ENCODE peak calls at places on chromosomes 1 and 21, in nine cellular contexts. One of them, this sample, is unnamed.

GRCh38 chr1:10789392-10790154 is 6.9 kb downstream of the CASZ1 start:
- DNase-seq in A549: no peak
- DNase-seq in stomach: no peak
- DNase-seq in ovary: no peak
- DNase-seq in H1: no peak
- DNase-seq in HepG2: no peak
- DNase-seq in tibial nerve: no peak
- DNase-seq in transverse colon: no peak
- DNase-seq in K562: no peak
- DNase-seq in this sample: no peak

GRCh38 chr1:213099682-213100399 is 48.8 kb downstream of the RPS6KC1 start:
- DNase-seq in A549: no peak
- DNase-seq in tibial nerve: no peak
- DNase-seq in ovary: no peak
- DNase-seq in K562: no peak
- DNase-seq in HepG2: no peak
- DNase-seq in H1: no peak
- DNase-seq in stomach: no peak
- DNase-seq in transverse colon: no peak
- DNase-seq in this sample: no peak

GRCh38 chr1:244599937-244600350 is 53.0 kb upstream of the DESI2 start:
- DNase-seq in H1: no peak
- DNase-seq in A549: peak
- DNase-seq in HepG2: peak
- DNase-seq in K562: peak
- DNase-seq in ovary: peak
- DNase-seq in transverse colon: peak
- DNase-seq in tibial nerve: no peak
- DNase-seq in stomach: peak
- DNase-seq in this sample: no peak

GRCh38 chr21:17709266-17709611 is 96.5 kb upstream of the BTG3 start:
- DNase-seq in H1: no peak
- DNase-seq in A549: no peak
- DNase-seq in HepG2: no peak
- DNase-seq in ovary: no peak
- DNase-seq in transverse colon: no peak
- DNase-seq in stomach: no peak
- DNase-seq in K562: no peak
- DNase-seq in tibial nerve: no peak
- DNase-seq in this sample: no peak

GRCh38 chr1:118338991-118339390 is 154.0 kb upstream of the SPAG17 start:
- DNase-seq in transverse colon: no peak
- DNase-seq in stomach: no peak
- DNase-seq in A549: no peak
- DNase-seq in HepG2: no peak
- DNase-seq in ovary: no peak
- DNase-seq in tibial nerve: no peak
- DNase-seq in K562: no peak
- DNase-seq in H1: no peak
- DNase-seq in this sample: no peak

GRCh38 chr21:46065215-46065992 is 32.5 kb upstream of the COL6A2 start:
- DNase-seq in ovary: no peak
- DNase-seq in tibial nerve: no peak
- DNase-seq in transverse colon: peak
- DNase-seq in stomach: no peak
- DNase-seq in K562: no peak
- DNase-seq in HepG2: no peak
- DNase-seq in A549: no peak
- DNase-seq in H1: no peak
- DNase-seq in this sample: no peak

GRCh38 chr1:204131978-204132377 is 19.9 kb downstream of the ETNK2 start:
- DNase-seq in transverse colon: no peak
- DNase-seq in K562: no peak
- DNase-seq in tibial nerve: no peak
- DNase-seq in HepG2: no peak
- DNase-seq in ovary: no peak
- DNase-seq in H1: no peak
- DNase-seq in A549: no peak
- DNase-seq in stomach: no peak
- DNase-seq in this sample: no peak

GRCh38 chr1:54287176-54287650 is 87.2 kb downstream of the MRPL37 start:
- DNase-seq in K562: peak
- DNase-seq in A549: no peak
- DNase-seq in tibial nerve: peak
- DNase-seq in ovary: peak
- DNase-seq in stomach: peak
- DNase-seq in H1: no peak
- DNase-seq in transverse colon: peak
- DNase-seq in HepG2: no peak
- DNase-seq in this sample: peak

GRCh38 chr1:244988521-244988920 is 124.2 kb upstream of the HNRNPU start:
- DNase-seq in ovary: no peak
- DNase-seq in stomach: no peak
- DNase-seq in transverse colon: no peak
- DNase-seq in HepG2: no peak
- DNase-seq in H1: no peak
- DNase-seq in A549: no peak
- DNase-seq in tibial nerve: no peak
- DNase-seq in K562: no peak
- DNase-seq in this sample: no peak

GRCh38 chr21:26171310-26172100 is 935 bp upstream of the APP start:
- DNase-seq in A549: no peak
- DNase-seq in HepG2: no peak
- DNase-seq in H1: no peak
- DNase-seq in transverse colon: no peak
- DNase-seq in stomach: no peak
- DNase-seq in ovary: no peak
- DNase-seq in tibial nerve: no peak
- DNase-seq in K562: no peak
- DNase-seq in this sample: no peak

GRCh38 chr21:16279658-16280581 is 550.1 kb downstream of the USP25 start:
- DNase-seq in tibial nerve: peak
- DNase-seq in K562: no peak
- DNase-seq in A549: no peak
- DNase-seq in ovary: peak
- DNase-seq in stomach: no peak
- DNase-seq in H1: peak
- DNase-seq in transverse colon: no peak
- DNase-seq in HepG2: no peak
- DNase-seq in this sample: no peak

GRCh38 chr1:228166170-228166936 is 749 bp downstream of the IBA57 start:
- DNase-seq in HepG2: peak
- DNase-seq in K562: peak
- DNase-seq in tibial nerve: peak
- DNase-seq in stomach: peak
- DNase-seq in H1: no peak
- DNase-seq in transverse colon: peak
- DNase-seq in ovary: peak
- DNase-seq in A549: peak
- DNase-seq in this sample: peak

GRCh38 chr1:228163004-228163753 is 2.4 kb upstream of the IBA57 start:
- DNase-seq in H1: no peak
- DNase-seq in ovary: peak
- DNase-seq in K562: no peak
- DNase-seq in stomach: peak
- DNase-seq in A549: no peak
- DNase-seq in HepG2: no peak
- DNase-seq in transverse colon: peak
- DNase-seq in tibial nerve: no peak
- DNase-seq in this sample: peak

GRCh38 chr1:228164561-228165371 is 838 bp upstream of the IBA57 start:
- DNase-seq in HepG2: no peak
- DNase-seq in K562: no peak
- DNase-seq in H1: no peak
- DNase-seq in transverse colon: no peak
- DNase-seq in tibial nerve: no peak
- DNase-seq in A549: no peak
- DNase-seq in stomach: no peak
- DNase-seq in ovary: peak
- DNase-seq in this sample: no peak

GRCh38 chr1:228163776-228164534 is 1.6 kb upstream of the IBA57 start:
- DNase-seq in HepG2: no peak
- DNase-seq in K562: no peak
- DNase-seq in A549: no peak
- DNase-seq in stomach: no peak
- DNase-seq in H1: no peak
- DNase-seq in ovary: no peak
- DNase-seq in transverse colon: no peak
- DNase-seq in tibial nerve: no peak
- DNase-seq in this sample: no peak

DNA sequence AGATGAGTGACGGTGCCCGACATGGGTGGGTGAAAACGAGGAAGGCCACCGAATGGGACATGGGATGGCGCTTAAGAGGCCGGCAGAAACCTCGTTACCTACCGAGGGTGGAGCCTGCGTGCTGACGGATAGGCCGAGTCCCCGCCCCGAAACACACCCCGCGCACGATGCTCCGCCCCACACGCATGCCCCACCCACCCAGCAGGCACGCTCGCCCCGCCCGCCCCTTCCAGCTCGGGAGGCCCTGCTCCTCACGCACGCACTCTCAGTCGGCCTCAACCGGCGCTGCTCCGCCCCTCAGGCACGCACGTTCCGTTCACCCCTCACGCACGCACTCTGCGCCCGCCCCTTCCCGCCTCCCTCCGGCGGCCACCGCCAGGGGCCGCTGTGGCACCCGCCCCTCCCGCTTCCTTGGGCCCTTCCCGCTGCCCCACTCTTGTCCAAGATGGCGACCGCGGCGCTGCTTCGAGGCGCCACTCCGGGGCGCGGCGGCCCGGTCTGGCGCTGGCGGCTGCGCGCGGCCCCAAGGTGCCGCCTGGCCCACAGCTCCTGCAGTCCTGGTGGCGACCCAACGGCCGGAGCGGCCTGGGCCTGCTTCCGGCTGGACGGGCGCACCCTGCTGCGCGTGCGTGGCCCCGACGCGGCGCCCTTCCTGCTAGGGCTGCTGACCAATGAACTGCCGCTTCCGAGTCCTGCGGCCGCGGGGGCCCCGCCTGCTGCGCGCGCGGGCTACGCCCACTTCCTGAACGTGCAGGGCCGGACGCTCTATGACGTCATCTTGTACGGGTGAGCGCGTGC is at the start of gene IBA57:
- DNase-seq in K562: peak
- DNase-seq in ovary: peak
- DNase-seq in A549: peak
- DNase-seq in HepG2: peak
- DNase-seq in tibial nerve: peak
- DNase-seq in transverse colon: peak
- DNase-seq in stomach: peak
- DNase-seq in H1: peak
- DNase-seq in this sample: peak
- TF ChIP-seq POLR2A in K562: peak
- TF ChIP-seq POLR2A in ovary: peak
- TF ChIP-seq POLR2A in A549: peak
- TF ChIP-seq POLR2A in HepG2: peak
- TF ChIP-seq POLR2A in tibial nerve: peak
- TF ChIP-seq POLR2A in transverse colon: peak
- TF ChIP-seq POLR2A in stomach: no peak
- TF ChIP-seq POLR2A in H1: no peak
- TF ChIP-seq POLR2A in this sample: peak

DNA sequence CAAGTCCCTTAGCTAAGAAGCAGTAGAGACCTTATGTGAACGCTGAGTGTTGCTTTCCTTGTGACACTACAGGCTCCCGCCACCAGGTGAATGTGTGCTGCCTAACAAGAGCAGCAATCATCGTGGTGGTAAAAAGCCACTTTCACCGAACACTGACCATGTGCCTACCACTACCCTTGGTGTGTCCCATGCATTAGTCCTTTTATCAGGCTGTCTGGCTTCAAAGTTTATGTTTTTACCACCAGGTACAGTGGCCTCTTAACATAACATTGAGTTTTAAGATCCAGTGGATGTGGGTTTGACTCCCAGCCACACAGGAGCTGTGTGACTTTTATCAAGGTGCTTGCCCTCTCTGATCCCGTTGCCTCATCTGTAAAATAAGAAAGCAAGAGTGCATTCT is 1.7 kb downstream of the C1QB start:
- DNase-seq in HepG2: no peak
- DNase-seq in K562: peak
- DNase-seq in stomach: no peak
- DNase-seq in transverse colon: no peak
- DNase-seq in A549: peak
- DNase-seq in tibial nerve: no peak
- DNase-seq in H1: no peak
- DNase-seq in ovary: no peak
- DNase-seq in this sample: no peak
- TF ChIP-seq EP300 in HepG2: no peak
- TF ChIP-seq EP300 in K562: no peak
- TF ChIP-seq EP300 in stomach: no peak
- TF ChIP-seq EP300 in transverse colon: no peak
- TF ChIP-seq EP300 in A549: no peak
- TF ChIP-seq EP300 in tibial nerve: no peak
- TF ChIP-seq EP300 in H1: no peak
- TF ChIP-seq EP300 in ovary: no peak
- TF ChIP-seq EP300 in this sample: no peak

GRCh38 chr1:155261888-155262673 is at the start of gene SCAMP3:
- DNase-seq in ovary: peak
- DNase-seq in A549: peak
- DNase-seq in HepG2: peak
- DNase-seq in tibial nerve: peak
- DNase-seq in stomach: peak
- DNase-seq in K562: peak
- DNase-seq in H1: peak
- DNase-seq in transverse colon: peak
- DNase-seq in this sample: peak
- TF ChIP-seq POLR2A in ovary: peak
- TF ChIP-seq POLR2A in A549: peak
- TF ChIP-seq POLR2A in HepG2: peak
- TF ChIP-seq POLR2A in tibial nerve: peak
- TF ChIP-seq POLR2A in stomach: no peak
- TF ChIP-seq POLR2A in K562: peak
- TF ChIP-seq POLR2A in H1: peak
- TF ChIP-seq POLR2A in transverse colon: peak
- TF ChIP-seq POLR2A in this sample: peak

GRCh38 chr1:24254783-24255182 is 64.4 kb upstream of the GRHL3 start:
- DNase-seq in transverse colon: no peak
- DNase-seq in A549: no peak
- DNase-seq in ovary: no peak
- DNase-seq in K562: peak
- DNase-seq in HepG2: no peak
- DNase-seq in H1: no peak
- DNase-seq in stomach: no peak
- DNase-seq in tibial nerve: no peak
- DNase-seq in this sample: no peak

GRCh38 chr1:24257373-24257772 is 61.8 kb upstream of the GRHL3 start:
- DNase-seq in ovary: no peak
- DNase-seq in K562: no peak
- DNase-seq in HepG2: no peak
- DNase-seq in A549: no peak
- DNase-seq in stomach: no peak
- DNase-seq in tibial nerve: no peak
- DNase-seq in H1: no peak
- DNase-seq in transverse colon: no peak
- DNase-seq in this sample: no peak

GRCh38 chr1:24255226-24255625 is 63.9 kb upstream of the GRHL3 start:
- DNase-seq in tibial nerve: no peak
- DNase-seq in H1: no peak
- DNase-seq in transverse colon: no peak
- DNase-seq in HepG2: no peak
- DNase-seq in K562: no peak
- DNase-seq in stomach: no peak
- DNase-seq in ovary: no peak
- DNase-seq in A549: no peak
- DNase-seq in this sample: no peak

GRCh38 chr1:24253569-24253968 is 65.6 kb upstream of the GRHL3 start:
- DNase-seq in H1: no peak
- DNase-seq in A549: no peak
- DNase-seq in K562: no peak
- DNase-seq in transverse colon: no peak
- DNase-seq in stomach: no peak
- DNase-seq in HepG2: no peak
- DNase-seq in ovary: no peak
- DNase-seq in tibial nerve: no peak
- DNase-seq in this sample: no peak

GRCh38 chr1:24256687-24257086 is 62.5 kb upstream of the GRHL3 start:
- DNase-seq in stomach: no peak
- DNase-seq in ovary: no peak
- DNase-seq in HepG2: no peak
- DNase-seq in tibial nerve: no peak
- DNase-seq in transverse colon: no peak
- DNase-seq in A549: no peak
- DNase-seq in H1: no peak
- DNase-seq in K562: no peak
- DNase-seq in this sample: no peak
- TF ChIP-seq EP300 in stomach: no peak
- TF ChIP-seq EP300 in ovary: no peak
- TF ChIP-seq EP300 in HepG2: no peak
- TF ChIP-seq EP300 in tibial nerve: no peak
- TF ChIP-seq EP300 in transverse colon: no peak
- TF ChIP-seq EP300 in A549: no peak
- TF ChIP-seq EP300 in H1: no peak
- TF ChIP-seq EP300 in K562: no peak
- TF ChIP-seq EP300 in this sample: no peak